ENCODE peak calls at places on chromosome 7, in eight cellular contexts. One of them, this sample, is unnamed.

GRCh38 chr7:71517940-71518339 is 386.0 kb downstream of the GALNT17 start:
- DNase-seq in ovary: no peak
- DNase-seq in fibroblast of the aortic adventitia: no peak
- DNase-seq in GDM1: no peak
- DNase-seq in effector CD4-positive, alpha-beta T cell: no peak
- DNase-seq in fibroblast of pulmonary artery: no peak
- DNase-seq in naive thymus-derived CD8-positive, alpha-beta T cell: no peak
- DNase-seq in B cell: no peak
- DNase-seq in this sample: no peak

GRCh38 chr7:71350680-71351079 is 218.7 kb downstream of the GALNT17 start:
- DNase-seq in ovary: peak
- DNase-seq in fibroblast of the aortic adventitia: no peak
- DNase-seq in GDM1: no peak
- DNase-seq in effector CD4-positive, alpha-beta T cell: no peak
- DNase-seq in fibroblast of pulmonary artery: no peak
- DNase-seq in naive thymus-derived CD8-positive, alpha-beta T cell: no peak
- DNase-seq in B cell: no peak
- DNase-seq in this sample: no peak

GRCh38 chr7:132030161-132030568 is 473.7 kb upstream of the PODXL start:
- DNase-seq in ovary: peak
- DNase-seq in fibroblast of the aortic adventitia: peak
- DNase-seq in GDM1: no peak
- DNase-seq in effector CD4-positive, alpha-beta T cell: no peak
- DNase-seq in fibroblast of pulmonary artery: peak
- DNase-seq in naive thymus-derived CD8-positive, alpha-beta T cell: no peak
- DNase-seq in B cell: no peak
- DNase-seq in this sample: no peak

GRCh38 chr7:26653430-26653911 is 210.9 kb downstream of the SKAP2 start:
- DNase-seq in ovary: no peak
- DNase-seq in fibroblast of the aortic adventitia: peak
- DNase-seq in GDM1: no peak
- DNase-seq in effector CD4-positive, alpha-beta T cell: no peak
- DNase-seq in fibroblast of pulmonary artery: peak
- DNase-seq in naive thymus-derived CD8-positive, alpha-beta T cell: no peak
- DNase-seq in B cell: no peak
- DNase-seq in this sample: no peak

GRCh38 chr7:94001396-94001795 is 2.8 kb downstream of the BET1 start:
- DNase-seq in ovary: no peak
- DNase-seq in fibroblast of the aortic adventitia: no peak
- DNase-seq in GDM1: no peak
- DNase-seq in effector CD4-positive, alpha-beta T cell: no peak
- DNase-seq in fibroblast of pulmonary artery: no peak
- DNase-seq in naive thymus-derived CD8-positive, alpha-beta T cell: no peak
- DNase-seq in B cell: no peak
- DNase-seq in this sample: no peak

GRCh38 chr7:150322833-150323681 is at the start of the genes ACTR3C and LRRC61:
- DNase-seq in ovary: peak
- DNase-seq in fibroblast of the aortic adventitia: no peak
- DNase-seq in GDM1: no peak
- DNase-seq in effector CD4-positive, alpha-beta T cell: peak
- DNase-seq in fibroblast of pulmonary artery: no peak
- DNase-seq in naive thymus-derived CD8-positive, alpha-beta T cell: peak
- DNase-seq in B cell: peak
- DNase-seq in this sample: no peak

GRCh38 chr7:108407674-108408073 is 48.6 kb downstream of the NRCAM start:
- DNase-seq in ovary: no peak
- DNase-seq in fibroblast of the aortic adventitia: no peak
- DNase-seq in GDM1: no peak
- DNase-seq in effector CD4-positive, alpha-beta T cell: no peak
- DNase-seq in fibroblast of pulmonary artery: no peak
- DNase-seq in naive thymus-derived CD8-positive, alpha-beta T cell: no peak
- DNase-seq in B cell: no peak
- DNase-seq in this sample: no peak

GRCh38 chr7:137342751-137343482 is 616 bp downstream of the PTN start:
- DNase-seq in ovary: no peak
- DNase-seq in fibroblast of the aortic adventitia: no peak
- DNase-seq in GDM1: no peak
- DNase-seq in effector CD4-positive, alpha-beta T cell: no peak
- DNase-seq in fibroblast of pulmonary artery: no peak
- DNase-seq in naive thymus-derived CD8-positive, alpha-beta T cell: no peak
- DNase-seq in B cell: no peak
- DNase-seq in this sample: no peak

GRCh38 chr7:77651544-77652162 is 44.6 kb upstream of the RSBN1L start:
- DNase-seq in ovary: peak
- DNase-seq in fibroblast of the aortic adventitia: peak
- DNase-seq in GDM1: no peak
- DNase-seq in effector CD4-positive, alpha-beta T cell: peak
- DNase-seq in fibroblast of pulmonary artery: peak
- DNase-seq in naive thymus-derived CD8-positive, alpha-beta T cell: peak
- DNase-seq in B cell: peak
- DNase-seq in this sample: no peak

GRCh38 chr7:70316745-70317144 is 718.5 kb downstream of the AUTS2 start:
- DNase-seq in ovary: no peak
- DNase-seq in fibroblast of the aortic adventitia: no peak
- DNase-seq in GDM1: no peak
- DNase-seq in effector CD4-positive, alpha-beta T cell: no peak
- DNase-seq in fibroblast of pulmonary artery: no peak
- DNase-seq in naive thymus-derived CD8-positive, alpha-beta T cell: peak
- DNase-seq in B cell: no peak
- DNase-seq in this sample: no peak

GRCh38 chr7:132574281-132574680 is 2.0 kb downstream of the PLXNA4 start:
- DNase-seq in ovary: no peak
- DNase-seq in fibroblast of the aortic adventitia: no peak
- DNase-seq in GDM1: no peak
- DNase-seq in effector CD4-positive, alpha-beta T cell: no peak
- DNase-seq in fibroblast of pulmonary artery: no peak
- DNase-seq in naive thymus-derived CD8-positive, alpha-beta T cell: no peak
- DNase-seq in B cell: no peak
- DNase-seq in this sample: no peak

GRCh38 chr7:1817061-1817712 is 147.1 kb downstream of the ELFN1 start:
- DNase-seq in ovary: no peak
- DNase-seq in fibroblast of the aortic adventitia: no peak
- DNase-seq in GDM1: no peak
- DNase-seq in effector CD4-positive, alpha-beta T cell: no peak
- DNase-seq in fibroblast of pulmonary artery: no peak
- DNase-seq in naive thymus-derived CD8-positive, alpha-beta T cell: no peak
- DNase-seq in B cell: no peak
- DNase-seq in this sample: no peak

GRCh38 chr7:107152011-107152410 is 16.8 kb upstream of the HBP1 start:
- DNase-seq in ovary: no peak
- DNase-seq in fibroblast of the aortic adventitia: peak
- DNase-seq in GDM1: no peak
- DNase-seq in effector CD4-positive, alpha-beta T cell: no peak
- DNase-seq in fibroblast of pulmonary artery: no peak
- DNase-seq in naive thymus-derived CD8-positive, alpha-beta T cell: no peak
- DNase-seq in B cell: no peak
- DNase-seq in this sample: no peak

GRCh38 chr7:151273646-151274375 is 25.3 kb upstream of the SMARCD3 start:
- DNase-seq in ovary: no peak
- DNase-seq in fibroblast of the aortic adventitia: no peak
- DNase-seq in GDM1: no peak
- DNase-seq in effector CD4-positive, alpha-beta T cell: no peak
- DNase-seq in fibroblast of pulmonary artery: no peak
- DNase-seq in naive thymus-derived CD8-positive, alpha-beta T cell: no peak
- DNase-seq in B cell: no peak
- DNase-seq in this sample: no peak

GRCh38 chr7:156379242-156380070 is 261.1 kb upstream of the RNF32 start:
- DNase-seq in ovary: no peak
- DNase-seq in fibroblast of the aortic adventitia: no peak
- DNase-seq in GDM1: no peak
- DNase-seq in effector CD4-positive, alpha-beta T cell: no peak
- DNase-seq in fibroblast of pulmonary artery: no peak
- DNase-seq in naive thymus-derived CD8-positive, alpha-beta T cell: no peak
- DNase-seq in B cell: no peak
- DNase-seq in this sample: no peak

GRCh38 chr7:135877799-135878198 is 99.4 kb downstream of the MTPN start:
- DNase-seq in ovary: no peak
- DNase-seq in fibroblast of the aortic adventitia: peak
- DNase-seq in GDM1: no peak
- DNase-seq in effector CD4-positive, alpha-beta T cell: no peak
- DNase-seq in fibroblast of pulmonary artery: peak
- DNase-seq in naive thymus-derived CD8-positive, alpha-beta T cell: no peak
- DNase-seq in B cell: no peak
- DNase-seq in this sample: no peak